ENCODE peak calls at places on chromosomes 4 and X, in ten cellular contexts. Q is gastrocnemius medialis; R is small intestine; O is H4; K is iris pigment epithelial cell; I is pancreas; P is GM12864; B is stimulated activated CD8-positive, alpha-beta memory T cell treated with anti-CD3 and anti-CD28 coated beads, Interleukin-2, amount 100 ng/mL, for 48 hours; J is EL; M is EH. F is an unnamed sample.
A peak's percentile ranks its signal among the peaks of the same experiment; 100 is the strongest.

GRCh38 chr4:166625018-166625637 is 609.2 kb downstream of the SPOCK3 start:
- DNase-seq in I (no peak), P (no peak), R (no peak), K (no peak), Q (no peak), O (no peak), J (no peak), B (no peak), M (no peak), F (no peak)

GRCh38 chr4:169359961-169360360 is 89.2 kb upstream of the SH3RF1 start:
- DNase-seq in P (no peak), M (no peak), J (no peak), B (no peak), I (no peak), O (no peak), K (no peak), R (no peak), Q (no peak), F (no peak)

GRCh38 chr4:142558851-142559250 is 287.2 kb downstream of the INPP4B start:
- DNase-seq in M (peak; percentile 69), P (no peak), K (peak; percentile 15), Q (no peak), B (no peak), O (no peak), J (peak; percentile 47), R (no peak), I (peak; percentile 17), F (no peak)

GRCh38 chr4:122167369-122167768 is 15.2 kb downstream of the BLTP1 start:
- DNase-seq in B (no peak), K (no peak), Q (no peak), R (no peak), I (no peak), M (no peak), P (no peak), O (no peak), J (no peak), F (no peak)

GRCh38 chrX:118528089-118528753 is 32.6 kb downstream of the DOCK11 start:
- DNase-seq in K (no peak), I (no peak), O (no peak), M (no peak), J (no peak), Q (no peak), P (no peak), B (no peak), R (peak; percentile 25), F (no peak)

GRCh38 chr4:155271557-155271956 is 63.1 kb downstream of the NPY2R start:
- DNase-seq in Q (no peak), R (no peak), J (no peak), K (peak; percentile 14), O (no peak), M (no peak), P (no peak), B (no peak), I (no peak), F (no peak)

GRCh38 chr4:16120720-16121119 is 36.9 kb upstream of the PROM1 start:
- DNase-seq in M (peak; percentile 19), I (no peak), J (peak; percentile 41), R (no peak), P (no peak), Q (no peak), B (no peak), O (no peak), K (no peak), F (no peak)

GRCh38 chr4:85732124-85732523 is 257.2 kb downstream of the ARHGAP24 start:
- DNase-seq in J (no peak), O (no peak), R (peak; percentile 23), I (no peak), Q (no peak), B (no peak), M (no peak), K (no peak), P (no peak), F (no peak)

GRCh38 chr4:76779740-76780459 is 118.0 kb downstream of the SOWAHB start:
- DNase-seq in B (no peak), R (no peak), P (no peak), Q (no peak), J (peak; percentile 41), K (peak; percentile 89), M (peak; percentile 61), I (no peak), O (peak; percentile 89), F (no peak)

GRCh38 chr4:128228778-128229457 is 58.7 kb downstream of the PGRMC2 start:
- DNase-seq in J (peak; percentile 13), O (no peak), R (no peak), B (no peak), I (no peak), P (no peak), Q (no peak), K (peak; percentile 24), M (peak; percentile 47), F (no peak)

GRCh38 chr4:2535386-2536192 is 858 bp upstream of the FAM193A start:
- DNase-seq in M (peak; percentile 34), J (no peak), R (peak; percentile 27), P (no peak), Q (peak; percentile 10), K (peak; percentile 31), I (peak; percentile 48), B (peak; percentile 27), O (no peak), F (peak; percentile 68)

GRCh38 chr4:99087887-99088484 is 602 bp downstream of the ADH5 start:
- DNase-seq in R (peak; percentile 69), I (peak; percentile 48), P (no peak), M (peak; percentile 80), K (peak; percentile 86), J (peak; percentile 57), Q (peak; percentile 81), B (no peak), O (peak; percentile 53), F (peak; percentile 81)

GRCh38 chr4:1504786-1505500 is 98.7 kb upstream of the NKX1-1 start:
- DNase-seq in J (no peak), B (no peak), R (no peak), M (no peak), O (no peak), K (no peak), Q (no peak), I (no peak), P (no peak), F (no peak)

GRCh38 chrX:97766496-97767095 is 882.9 kb downstream of the RPA4 start:
- DNase-seq in P (no peak), I (no peak), J (no peak), K (peak; percentile 1), Q (no peak), M (no peak), B (no peak), R (no peak), O (no peak), F (no peak)

GRCh38 chr4:1967512-1968149 is 41.1 kb downstream of the NELFA start:
- DNase-seq in P (no peak), M (no peak), R (no peak), I (no peak), Q (no peak), J (no peak), K (peak; percentile 5), B (no peak), O (no peak), F (no peak)

GRCh38 chr4:40976343-40976742 is 226.6 kb downstream of the NSUN7 start:
- DNase-seq in R (peak; percentile 63), B (no peak), J (peak; percentile 63), Q (no peak), K (peak; percentile 49), P (peak; percentile 33), M (peak; percentile 74), I (peak; percentile 53), O (peak; percentile 65), F (no peak)

GRCh38 chr4:186445040-186445439 is 110.3 kb downstream of the MTNR1A start:
- DNase-seq in Q (no peak), M (no peak), I (no peak), P (no peak), O (no peak), R (no peak), B (no peak), K (no peak), J (no peak), F (no peak)

GRCh38 chrX:69238153-69238959 is 73.1 kb upstream of the PJA1 start:
- DNase-seq in P (no peak), B (no peak), R (no peak), O (no peak), M (peak; percentile 24), Q (peak; percentile 2), I (no peak), J (no peak), K (no peak), F (peak; percentile 59)

GRCh38 chr4:81404294-81404693 is 67.4 kb downstream of the RASGEF1B start:
- DNase-seq in K (no peak), R (peak; percentile 36), Q (no peak), P (no peak), B (no peak), J (no peak), I (no peak), O (no peak), M (no peak), F (no peak)

GRCh38 chr4:7411896-7412585 is 22.7 kb downstream of the PSAPL1 start:
- DNase-seq in B (no peak), Q (no peak), M (no peak), R (no peak), O (no peak), K (no peak), J (no peak), I (no peak), P (no peak), F (no peak)

F was measured in Right ventricle myocardium superior.